ENCODE peak calls at places on chromosomes 12 and 14, in five cellular contexts. Y, T, U, Z and J are unnamed samples.

GRCh38 chr12:77239617-77240016 is 174.2 kb upstream of the E2F7 start:
- DNase-seq in Y (no peak), T (no peak), U (no peak), Z (no peak), J (no peak)

GRCh38 chr14:54310151-54310851 is 86.5 kb upstream of the CDKN3 start:
- DNase-seq in Y (no peak), T (no peak), U (no peak), Z (no peak), J (peak)

GRCh38 chr14:79605863-79606262 is 605.4 kb downstream of the DIO2 start:
- DNase-seq in Y (no peak), T (no peak), U (no peak), Z (no peak), J (no peak)

GRCh38 chr12:25301798-25302197 is 51.1 kb upstream of the KRAS start:
- DNase-seq in Y (peak), T (no peak), U (peak), Z (no peak), J (no peak)

GRCh38 chr12:71900091-71900490 is 38.6 kb upstream of the TPH2 start:
- DNase-seq in Y (peak), T (no peak), U (peak), Z (no peak), J (peak)

GRCh38 chr14:94532462-94532861 is 23.2 kb upstream of the SERPINA12 start:
- DNase-seq in Y (no peak), T (no peak), U (no peak), Z (no peak), J (no peak)

GRCh38 chr12:63787306-63787705 is 7.6 kb downstream of the RXYLT1 start:
- DNase-seq in Y (peak), T (no peak), U (no peak), Z (no peak), J (no peak)

GRCh38 chr12:98645572-98646067 is 530 bp downstream of the APAF1 start:
- DNase-seq in Y (no peak), T (no peak), U (peak), Z (no peak), J (peak)

GRCh38 chr12:28851781-28852180 is 297.3 kb upstream of the FAR2 start:
- DNase-seq in Y (peak), T (no peak), U (no peak), Z (no peak), J (no peak)

GRCh38 chr12:94779520-94779919 is 129.2 kb upstream of the TMCC3 start:
- DNase-seq in Y (peak), T (no peak), U (peak), Z (no peak), J (no peak)

GRCh38 chr12:14919455-14919854 is 18.9 kb downstream of the ERP27 start:
- DNase-seq in Y (no peak), T (no peak), U (no peak), Z (no peak), J (no peak)

GRCh38 chr12:111997300-111997699 is 15.7 kb downstream of the TMEM116 start:
- DNase-seq in Y (no peak), T (no peak), U (no peak), Z (no peak), J (no peak)

GRCh38 chr14:77889971-77890442 is 90.1 kb downstream of the ADCK1 start:
- DNase-seq in Y (peak), T (no peak), U (peak), Z (no peak), J (no peak)

GRCh38 chr12:46521145-46521544 is 148.6 kb upstream of the SLC38A2 start:
- DNase-seq in Y (no peak), T (no peak), U (peak), Z (no peak), J (no peak)

GRCh38 chr12:20369164-20370000 is 1.0 kb downstream of the PDE3A start:
- DNase-seq in Y (peak), T (peak), U (peak), Z (peak), J (peak)

GRCh38 chr14:67719866-67720265 is 18.2 kb downstream of the RDH12 start:
- DNase-seq in Y (no peak), T (no peak), U (no peak), Z (no peak), J (no peak)

GRCh38 chr12:124510301-124510970 is 57.0 kb downstream of the NCOR2 start:
- DNase-seq in Y (no peak), T (no peak), U (no peak), Z (peak), J (no peak)

GRCh38 chr12:7157391-7157790 is 27.2 kb downstream of the CLSTN3 start:
- DNase-seq in Y (no peak), T (no peak), U (no peak), Z (no peak), J (no peak)

GRCh38 chr14:99502989-99503421 is 21.8 kb downstream of the CCNK start:
- DNase-seq in Y (no peak), T (no peak), U (no peak), Z (peak), J (peak)

GRCh38 chr12:124365726-124366430 is 71.0 kb downstream of the RFLNA start:
- DNase-seq in Y (no peak), T (no peak), U (no peak), Z (no peak), J (no peak)

GRCh38 chr12:120905856-120906384 is 1.8 kb upstream of the SPPL3 start:
- DNase-seq in Y (no peak), T (no peak), U (no peak), Z (no peak), J (no peak)

GRCh38 chr12:120903818-120904773 is at the start of gene SPPL3:
- DNase-seq in Y (peak), T (peak), U (peak), Z (peak), J (peak)

GRCh38 chr12:120902846-120903381 is 1.2 kb downstream of the SPPL3 start:
- DNase-seq in Y (no peak), T (no peak), U (no peak), Z (no peak), J (no peak)

GRCh38 chr12:120903382-120903817 is 758 bp downstream of the SPPL3 start:
- DNase-seq in Y (peak), T (no peak), U (peak), Z (peak), J (peak)

DNA sequence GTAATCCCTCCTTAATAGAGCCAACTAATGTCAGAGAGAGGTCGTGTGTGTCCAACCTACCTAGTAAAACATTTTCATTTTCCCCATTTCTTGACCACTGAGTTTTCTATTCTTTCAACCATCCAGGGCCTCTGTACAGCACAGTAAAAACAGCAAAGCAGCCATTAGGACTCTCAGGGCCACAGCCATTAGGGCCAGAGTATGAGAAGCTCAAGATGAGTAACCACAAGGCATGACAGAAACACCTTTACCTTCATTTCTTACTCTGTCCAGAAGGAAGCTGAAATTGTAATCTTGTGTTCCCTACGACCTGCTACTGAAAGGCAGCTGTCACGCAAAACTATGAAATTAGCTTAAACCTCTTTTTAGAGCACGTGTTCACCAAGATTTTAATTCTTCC is 2.3 kb downstream of the SPPL3 start:
- DNase-seq in Y (no peak), T (no peak), U (no peak), Z (no peak), J (no peak)
- H3K9ac ChIP-seq in Y (no peak), T (no peak), U (peak), Z (no peak), J (no peak)

GRCh38 chr14:103113303-103113702 is 10.0 kb upstream of the TNFAIP2 start:
- DNase-seq in Y (no peak), T (no peak), U (no peak), Z (no peak), J (no peak)
- H2BK15ac ChIP-seq in Y (no peak), T (peak), U (peak), Z (no peak), J (no peak)

GRCh38 chr14:101633276-101633675 is 72.0 kb downstream of the DIO3 start:
- DNase-seq in Y (no peak), T (no peak), U (no peak), Z (no peak), J (no peak)
- H2AK5ac ChIP-seq in Y (no peak), T (no peak), U (no peak), Z (no peak), J (no peak)

DNA sequence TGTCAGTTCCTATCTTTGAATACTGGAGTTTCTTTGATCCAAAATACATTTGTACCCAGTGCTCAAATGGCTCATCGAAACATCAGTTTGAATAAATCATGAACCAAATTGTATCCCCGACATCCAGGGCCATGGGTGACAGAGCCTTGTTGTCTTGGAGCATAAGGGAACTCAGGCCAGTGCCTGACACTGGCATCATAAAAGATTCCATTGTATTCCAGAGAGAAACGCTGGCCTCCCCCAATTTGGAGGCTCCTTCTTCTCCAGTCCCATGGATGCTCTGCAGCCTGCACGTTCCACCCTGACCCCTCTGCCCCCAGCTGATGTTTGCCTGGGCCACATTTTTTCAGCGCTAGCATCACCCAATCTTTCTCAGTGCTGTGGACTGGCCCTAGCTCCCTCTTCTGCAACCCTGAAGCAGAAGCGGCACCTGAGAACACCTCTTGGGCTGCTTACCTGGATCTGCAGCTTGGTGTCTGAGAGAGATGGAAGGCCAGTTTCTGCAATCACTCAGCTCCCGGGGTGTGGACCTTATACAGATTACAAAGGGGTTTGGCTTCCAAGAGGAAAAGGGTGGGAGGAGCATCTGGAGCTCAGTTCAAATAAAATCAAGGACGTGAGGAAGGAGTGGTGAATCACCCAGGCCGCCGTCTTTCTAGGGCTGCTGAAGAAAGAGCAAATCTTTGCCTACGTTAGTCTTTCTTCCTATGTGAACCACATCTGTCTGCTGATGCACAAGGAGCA is at the start of gene RNASE1:
- DNase-seq in Y (no peak), T (no peak), U (no peak), Z (no peak), J (peak)
- H3K9ac ChIP-seq in Y (no peak), T (no peak), U (no peak), Z (no peak), J (no peak)

GRCh38 chr12:101700299-101700820 is 2.9 kb downstream of the CHPT1 start:
- DNase-seq in Y (no peak), T (no peak), U (no peak), Z (no peak), J (no peak)

GRCh38 chr12:101696477-101697196 is 803 bp upstream of the CHPT1 start:
- DNase-seq in Y (no peak), T (no peak), U (no peak), Z (no peak), J (no peak)

GRCh38 chr12:101698782-101699347 is 1.4 kb downstream of the CHPT1 start:
- DNase-seq in Y (peak), T (no peak), U (peak), Z (no peak), J (peak)

GRCh38 chr12:101697197-101697929 is at the start of gene CHPT1:
- DNase-seq in Y (peak), T (peak), U (peak), Z (peak), J (peak)

DNA sequence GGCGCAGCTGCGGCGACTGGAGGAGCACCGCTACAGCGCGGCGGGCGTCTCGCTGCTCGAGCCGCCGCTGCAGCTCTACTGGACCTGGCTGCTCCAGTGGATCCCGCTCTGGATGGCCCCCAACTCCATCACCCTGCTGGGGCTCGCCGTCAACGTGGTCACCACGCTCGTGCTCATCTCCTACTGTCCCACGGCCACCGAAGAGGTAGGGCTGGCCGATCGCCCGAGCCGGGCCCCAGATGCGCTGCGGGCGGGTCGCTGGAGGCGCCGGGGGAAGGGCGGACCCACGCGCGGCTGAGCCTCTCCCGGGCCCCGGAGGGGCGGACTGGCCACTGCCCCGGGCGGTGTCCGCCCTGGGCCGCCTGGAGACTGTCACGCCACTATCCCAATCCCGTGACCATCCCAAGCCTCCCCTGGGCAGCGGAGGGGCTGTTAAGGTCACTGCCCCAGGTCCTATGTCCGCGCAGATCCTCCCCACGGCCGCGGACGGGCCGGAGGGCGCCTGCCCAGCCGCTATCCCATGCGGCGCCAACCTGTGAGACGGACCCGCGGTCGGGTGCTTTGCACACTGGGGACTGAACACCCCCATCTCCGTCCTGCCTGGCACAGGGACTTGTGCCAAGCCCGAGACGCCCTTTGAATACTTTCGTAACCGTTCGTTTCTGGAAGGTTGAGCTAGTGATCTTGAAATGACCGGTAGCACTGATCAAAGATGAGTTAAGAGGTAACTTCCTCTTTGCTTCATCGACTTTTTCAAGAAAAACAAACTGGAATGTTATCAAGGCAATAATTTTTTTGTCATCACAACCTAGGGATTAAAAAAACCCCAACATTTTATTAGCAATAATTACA is 716 bp downstream of the CHPT1 start:
- DNase-seq in Y (peak), T (no peak), U (peak), Z (peak), J (peak)
- H2BK15ac ChIP-seq in Y (peak), T (no peak), U (peak), Z (no peak), J (no peak)

GRCh38 chr14:100836053-100836805 is 10.3 kb downstream of the MEG3 start:
- DNase-seq in Y (no peak), T (no peak), U (no peak), Z (no peak), J (no peak)

GRCh38 chr14:100836961-100837811 is 11.3 kb downstream of the MEG3 start:
- DNase-seq in Y (no peak), T (no peak), U (no peak), Z (no peak), J (no peak)

GRCh38 chr14:100837812-100838170 is 11.9 kb downstream of the MEG3 start:
- DNase-seq in Y (no peak), T (no peak), U (no peak), Z (no peak), J (no peak)

GRCh38 chr14:100834441-100835277 is 8.7 kb downstream of the MEG3 start:
- DNase-seq in Y (no peak), T (no peak), U (no peak), Z (no peak), J (no peak)

GRCh38 chr14:100835278-100836052 is 9.5 kb downstream of the MEG3 start:
- DNase-seq in Y (no peak), T (no peak), U (no peak), Z (no peak), J (no peak)
- H2AK5ac ChIP-seq in Y (no peak), T (peak), U (no peak), Z (no peak), J (no peak)

DNA sequence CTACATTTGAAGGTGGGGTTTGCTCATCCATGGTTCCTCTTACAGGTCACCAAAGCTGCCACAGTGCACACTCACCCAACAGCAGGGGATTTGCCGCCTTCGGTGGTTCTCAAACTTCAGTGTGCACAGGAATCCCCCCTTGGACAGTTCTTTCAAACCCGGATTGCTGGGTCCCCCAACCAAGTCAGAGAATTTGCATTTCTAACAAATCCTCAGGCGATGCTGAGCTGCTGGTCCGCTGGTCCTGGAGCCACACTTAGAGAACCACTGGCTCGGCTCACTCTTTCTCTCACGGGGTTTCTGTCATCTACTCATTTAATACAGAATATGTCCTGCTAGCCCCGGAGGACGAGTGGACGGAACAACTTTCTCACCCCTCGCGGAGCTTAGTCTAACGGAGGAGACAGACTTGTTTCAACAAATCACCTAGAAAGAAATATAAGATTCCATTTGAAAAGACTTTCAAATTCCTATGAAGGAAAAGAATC is 24.1 kb upstream of the ZFP36L1 start:
- DNase-seq in Y (no peak), T (no peak), U (no peak), Z (no peak), J (no peak)
- H3K9ac ChIP-seq in Y (peak), T (no peak), U (peak), Z (no peak), J (peak)

GRCh38 chr12:116552750-116553383 is 6.3 kb upstream of the MAP1LC3B2 start:
- DNase-seq in Y (no peak), T (no peak), U (no peak), Z (no peak), J (no peak)
- H2BK15ac ChIP-seq in Y (no peak), T (no peak), U (peak), Z (no peak), J (no peak)

GRCh38 chr12:22069851-22070250 is 23.8 kb downstream of the CMAS start:
- DNase-seq in Y (no peak), T (no peak), U (no peak), Z (no peak), J (no peak)
- H2AK5ac ChIP-seq in Y (no peak), T (no peak), U (no peak), Z (no peak), J (no peak)